ENCODE peak calls at places on chromosome 2, in eight cellular contexts. Y is GM03348; S is effector CD4-positive, alpha-beta T cell; N is activated effector memory CD4-positive, alpha-beta T cell treated with Interleukin-2 at 50 U/mL for 16 hours; E is sciatic nerve; Z is Daoy; C is effector memory CD4-positive, alpha-beta T cell; T is upper lobe of left lung. B is an unnamed sample.

GRCh38 chr2:129396980-129397599 is 582.4 kb upstream of the RAB6C start:
- DNase-seq in N (no peak), Y (no peak), C (no peak), Z (no peak), T (no peak), E (no peak), S (no peak), B (no peak)

GRCh38 chr2:225494100-225494459 is 94.6 kb downstream of the NYAP2 start:
- DNase-seq in Z (no peak), C (no peak), N (no peak), Y (no peak), E (no peak), T (no peak), S (no peak), B (no peak)

GRCh38 chr2:1607236-1607920 is 136.9 kb downstream of the PXDN start:
- DNase-seq in Y (no peak), C (no peak), E (no peak), N (no peak), T (no peak), S (no peak), Z (no peak), B (no peak)

GRCh38 chr2:224268441-224268840 is 133.5 kb downstream of the FAM124B start:
- DNase-seq in Z (peak; percentile 41), S (no peak), N (no peak), C (no peak), Y (peak; percentile 13), E (no peak), T (no peak), B (no peak)

GRCh38 chr2:3208179-3208578 is 169.4 kb downstream of the EIPR1 start:
- DNase-seq in N (no peak), Y (no peak), Z (no peak), S (no peak), E (no peak), C (no peak), T (no peak), B (no peak)

GRCh38 chr2:234136461-234136860 is 86.0 kb downstream of the SPP2 start:
- DNase-seq in S (no peak), C (no peak), T (no peak), E (no peak), Y (no peak), Z (no peak), N (no peak), B (no peak)

GRCh38 chr2:233012301-233012971 is 620 bp downstream of the NGEF start:
- DNase-seq in C (no peak), T (no peak), E (no peak), S (no peak), Z (no peak), N (no peak), Y (no peak), B (peak; percentile 50)

GRCh38 chr2:43636616-43637015 is 444 bp upstream of the PLEKHH2 start:
- DNase-seq in S (peak; percentile 9), N (peak; percentile 6), C (no peak), E (no peak), Z (peak; percentile 4), T (no peak), Y (no peak), B (no peak)

GRCh38 chr2:72036173-72036545 is 111.5 kb downstream of the CYP26B1 start:
- DNase-seq in S (no peak), Z (no peak), E (peak; percentile 26), C (no peak), T (no peak), Y (no peak), N (no peak), B (no peak)

GRCh38 chr2:119826370-119826961 is 66.7 kb downstream of the PTPN4 start:
- DNase-seq in S (peak; percentile 9), C (no peak), E (no peak), T (no peak), N (no peak), Y (peak; percentile 14), Z (peak; percentile 16), B (no peak)

GRCh38 chr2:19358242-19359020 is at the start of gene OSR1:
- DNase-seq in E (peak; percentile 79), S (no peak), Z (peak; percentile 65), T (peak; percentile 39), C (no peak), N (no peak), Y (peak; percentile 92), B (peak; percentile 86)

GRCh38 chr2:216687111-216687510 is 8.2 kb downstream of the IGFBP5 start:
- DNase-seq in N (no peak), C (no peak), Z (no peak), Y (no peak), T (no peak), S (no peak), E (no peak), B (no peak)

GRCh38 chr2:144950874-144951560 is 431.1 kb upstream of the ZEB2 start:
- DNase-seq in S (no peak), Z (peak; percentile 64), E (no peak), T (no peak), C (no peak), Y (peak; percentile 86), N (no peak), B (no peak)

GRCh38 chr2:100317634-100318033 is 4.7 kb downstream of the LONRF2 start:
- DNase-seq in C (no peak), E (no peak), Z (no peak), Y (no peak), T (no peak), N (no peak), S (no peak), B (no peak)

GRCh38 chr2:96260404-96261260 is 5.2 kb downstream of the TMEM127 start:
- DNase-seq in C (no peak), N (no peak), S (no peak), Z (peak; percentile 89), E (no peak), T (peak; percentile 68), Y (peak; percentile 89), B (peak; percentile 80)

GRCh38 chr2:141605163-141605562 is 525.7 kb downstream of the LRP1B start:
- DNase-seq in Z (no peak), N (no peak), Y (no peak), C (no peak), E (no peak), S (no peak), T (no peak), B (no peak)

GRCh38 chr2:142285480-142285879 is 154.7 kb upstream of the LRP1B start:
- DNase-seq in S (no peak), Z (no peak), C (no peak), E (no peak), T (no peak), N (no peak), Y (no peak), B (no peak)

GRCh38 chr2:236168110-236169067 is at the start of gene GBX2:
- DNase-seq in E (no peak), T (no peak), S (no peak), Z (peak; percentile 96), N (no peak), Y (peak; percentile 86), C (no peak), B (peak; percentile 54)

GRCh38 chr2:2264416-2264815 is 66.7 kb downstream of the MYT1L start:
- DNase-seq in T (no peak), C (no peak), E (no peak), S (no peak), N (no peak), Z (no peak), Y (no peak), B (no peak)

GRCh38 chr2:197514754-197515153 is 1.1 kb upstream of the MOB4 start:
- DNase-seq in Y (no peak), N (no peak), S (no peak), T (no peak), C (no peak), E (no peak), Z (no peak), B (no peak)

GRCh38 chr2:27092696-27093429 is 6.3 kb downstream of the KHK start:
- DNase-seq in S (no peak), Z (no peak), N (no peak), C (no peak), Y (no peak), E (no peak), T (no peak), B (no peak)

GRCh38 chr2:216408426-216409315 is 3.6 kb upstream of the SMARCAL1 start:
- DNase-seq in T (no peak), Z (no peak), Y (no peak), N (no peak), E (no peak), S (no peak), C (no peak), B (no peak)

GRCh38 chr2:68411397-68412126 is 46.5 kb downstream of the PLEK start:
- DNase-seq in T (no peak), E (no peak), Y (no peak), S (no peak), Z (no peak), C (no peak), N (no peak), B (no peak)

GRCh38 chr2:223222397-223222796 is 170.4 kb downstream of the KCNE4 start:
- DNase-seq in E (no peak), T (no peak), Y (no peak), Z (peak; percentile 51), C (no peak), S (no peak), N (no peak), B (no peak)

GRCh38 chr2:73830871-73831401 is 2.2 kb downstream of the STAMBP start:
- DNase-seq in Z (peak; percentile 84), Y (peak; percentile 57), T (no peak), S (no peak), N (no peak), C (no peak), E (no peak), B (no peak)

GRCh38 chr2:118291481-118291880 is 203.2 kb downstream of the INSIG2 start:
- DNase-seq in C (no peak), T (no peak), S (no peak), Z (peak; percentile 39), E (no peak), N (no peak), Y (peak; percentile 43), B (peak; percentile 16)

GRCh38 chr2:25294573-25295462 is 46.9 kb downstream of the DNMT3A start:
- DNase-seq in T (peak; percentile 86), Z (peak; percentile 40), Y (no peak), E (peak; percentile 81), C (peak; percentile 64), N (peak; percentile 77), S (peak; percentile 65), B (no peak)

GRCh38 chr2:54704688-54705605 is 18.5 kb upstream of the EML6 start:
- DNase-seq in S (no peak), Y (peak; percentile 63), C (no peak), E (no peak), Z (peak; percentile 51), N (no peak), T (no peak), B (no peak)

GRCh38 chr2:55168221-55169154 is 63.6 kb downstream of the CLHC1 start:
- DNase-seq in Z (peak; percentile 61), N (no peak), E (peak; percentile 75), Y (peak; percentile 74), S (peak; percentile 19), T (peak; percentile 67), C (no peak), B (no peak)

GRCh38 chr2:3277050-3277747 is 100.4 kb downstream of the EIPR1 start:
- DNase-seq in Y (no peak), Z (no peak), S (no peak), C (no peak), T (peak; percentile 11), N (no peak), E (peak; percentile 45), B (no peak)

GRCh38 chr2:126778561-126779285 is 120.0 kb upstream of the TEX51 start:
- DNase-seq in Y (no peak), N (no peak), C (no peak), T (no peak), E (no peak), S (no peak), Z (no peak), B (no peak)

GRCh38 chr2:68274022-68274421 is 21.7 kb upstream of the PPP3R1 start:
- DNase-seq in C (no peak), N (no peak), Y (no peak), E (no peak), Z (no peak), S (no peak), T (no peak), B (no peak)

GRCh38 chr2:57450170-57450569 is 596.4 kb upstream of the VRK2 start:
- DNase-seq in N (no peak), Z (peak; percentile 23), E (no peak), C (no peak), Y (no peak), T (no peak), S (no peak), B (no peak)

GRCh38 chr2:64374686-64375085 is 79.3 kb upstream of the LGALSL start:
- DNase-seq in N (no peak), Y (no peak), S (no peak), C (no peak), Z (no peak), T (no peak), E (no peak), B (no peak)

B was measured in coronary artery.